ENCODE peak calls at places on chromosome 12, in seven cellular contexts. M is HCT116, T is mesendoderm, V is endothelial cell, J is ACHN, R is osteocyte, U is HTR-8/SVneo. O is an unnamed sample.

GRCh38 chr12:82817368-82817767 is 130.7 kb downstream of the TMTC2 start:
- DNase-seq in M (no peak), T (no peak), V (no peak), J (no peak), R (no peak), U (no peak), O (no peak)

GRCh38 chr12:46177842-46178608 is 90.8 kb downstream of the SLC38A1 start:
- DNase-seq in M (no peak), T (no peak), V (no peak), J (no peak), R (no peak), U (no peak), O (no peak)

GRCh38 chr12:116955382-116956021 is 44.8 kb downstream of the FBXW8 start:
- DNase-seq in M (peak), T (peak), V (no peak), J (peak), R (no peak), U (peak), O (peak)

GRCh38 chr12:14384783-14385638 is 19.5 kb downstream of the ATF7IP start:
- DNase-seq in M (peak), T (peak), V (peak), J (peak), R (no peak), U (no peak), O (peak)

GRCh38 chr12:26434299-26434915 is 239.0 kb downstream of the SSPN start:
- DNase-seq in M (peak), T (peak), V (peak), J (peak), R (no peak), U (peak), O (peak)

GRCh38 chr12:52870361-52871290 is 21.8 kb upstream of the KRT78 start:
- DNase-seq in M (no peak), T (peak), V (peak), J (peak), R (no peak), U (peak), O (peak)

GRCh38 chr12:75101805-75102204 is 107.8 kb downstream of the KCNC2 start:
- DNase-seq in M (no peak), T (no peak), V (no peak), J (no peak), R (no peak), U (no peak), O (no peak)

GRCh38 chr12:106417926-106418910 is 60.7 kb downstream of the POLR3B start:
- DNase-seq in M (peak), T (peak), V (no peak), J (peak), R (no peak), U (peak), O (peak)

GRCh38 chr12:122062832-122063690 is 15.5 kb upstream of the MLXIP start:
- DNase-seq in M (peak), T (peak), V (peak), J (peak), R (no peak), U (peak), O (peak)

GRCh38 chr12:119614705-119615104 is 21.1 kb downstream of the TMEM233 start:
- DNase-seq in M (no peak), T (no peak), V (no peak), J (no peak), R (no peak), U (no peak), O (no peak)

GRCh38 chr12:87687362-87687761 is 341.8 kb downstream of the C12orf50 start:
- DNase-seq in M (no peak), T (peak), V (no peak), J (peak), R (no peak), U (peak), O (peak)

GRCh38 chr12:101066489-101066888 is 143.5 kb downstream of the SLC5A8 start:
- DNase-seq in M (no peak), T (peak), V (no peak), J (no peak), R (no peak), U (no peak), O (no peak)

GRCh38 chr12:101116911-101117310 is 93.1 kb downstream of the SLC5A8 start:
- DNase-seq in M (no peak), T (no peak), V (no peak), J (no peak), R (no peak), U (no peak), O (no peak)

GRCh38 chr12:67415473-67415872 is 146.3 kb downstream of the CAND1 start:
- DNase-seq in M (peak), T (peak), V (peak), J (peak), R (no peak), U (peak), O (peak)

GRCh38 chr12:111406474-111407370 is 999 bp downstream of the SH2B3 start:
- DNase-seq in M (no peak), T (no peak), V (no peak), J (peak), R (no peak), U (no peak), O (peak)

GRCh38 chr12:20189767-20190166 is 178.6 kb upstream of the PDE3A start:
- DNase-seq in M (no peak), T (no peak), V (no peak), J (no peak), R (no peak), U (no peak), O (no peak)

GRCh38 chr12:89259831-89260230 is 92.5 kb downstream of the DUSP6 start:
- DNase-seq in M (no peak), T (no peak), V (no peak), J (no peak), R (no peak), U (no peak), O (no peak)

GRCh38 chr12:49959570-49960473 is 1.9 kb upstream of the AQP5 start:
- DNase-seq in M (peak), T (peak), V (peak), J (peak), R (no peak), U (peak), O (peak)

GRCh38 chr12:52415870-52416750 is 10.0 kb upstream of the KRT82 start:
- DNase-seq in M (no peak), T (no peak), V (no peak), J (no peak), R (no peak), U (no peak), O (no peak)